ENCODE peak calls at places on chromosomes 7 and 10, in four cellular contexts. D is IMR-90, C is HepG2, N is K562. F is an unnamed sample.

GRCh38 chr10:1776127-1776662 is 38.9 kb upstream of the ADARB2 start:
- DNase-seq in C (no peak), N (no peak), D (no peak), F (no peak)

GRCh38 chr7:73521636-73522080 is 435 bp downstream of the BAZ1B start:
- DNase-seq in N (peak; percentile 92), C (peak; percentile 13), D (peak; percentile 20), F (peak; percentile 64)

GRCh38 chr7:29588900-29589696 is 25.5 kb downstream of the PRR15 start:
- DNase-seq in N (peak; percentile 70), D (peak; percentile 22), C (peak; percentile 43), F (peak; percentile 72)

GRCh38 chr10:46547881-46548780 is 8.3 kb downstream of the GPRIN2 start:
- DNase-seq in D (peak; percentile 51), N (no peak), C (no peak), F (no peak)

GRCh38 chr10:7541137-7542087 is 125.4 kb downstream of the ITIH5 start:
- DNase-seq in N (no peak), D (peak; percentile 2), C (peak; percentile 93), F (peak; percentile 12)

GRCh38 chr10:117615649-117616048 is 73.1 kb downstream of the EMX2 start:
- DNase-seq in D (no peak), C (no peak), N (no peak), F (no peak)

GRCh38 chr10:124732931-124733536 is 11.1 kb downstream of the FAM53B start:
- DNase-seq in N (no peak), C (no peak), D (peak; percentile 43), F (no peak)

GRCh38 chr7:30594055-30594539 is 581 bp upstream of the GARS1 start:
- DNase-seq in N (peak; percentile 41), C (peak; percentile 60), D (peak; percentile 24), F (peak; percentile 46)

GRCh38 chr10:28734940-28735759 is 57.8 kb downstream of the BAMBI start:
- DNase-seq in C (peak; percentile 95), D (peak; percentile 96), N (peak; percentile 73), F (peak; percentile 62)

GRCh38 chr10:123618224-123618623 is 47.9 kb upstream of the GPR26 start:
- DNase-seq in D (no peak), C (no peak), N (no peak), F (no peak)

GRCh38 chr7:65379318-65379717 is 5.7 kb downstream of the ZNF92 start:
- DNase-seq in D (peak; percentile 29), N (no peak), C (peak; percentile 72), F (no peak)

GRCh38 chr10:44259090-44259874 is 125.6 kb downstream of the CXCL12 start:
- DNase-seq in C (peak; percentile 99), D (no peak), N (no peak), F (no peak)

GRCh38 chr10:86946215-86947170 is 10.9 kb downstream of the MMRN2 start:
- DNase-seq in N (no peak), D (no peak), C (no peak), F (no peak)

GRCh38 chr7:157997080-157997440 is 590.6 kb downstream of the PTPRN2 start:
- DNase-seq in N (no peak), C (no peak), D (no peak), F (no peak)

GRCh38 chr7:121531175-121532070 is 135.3 kb upstream of the FAM3C start:
- DNase-seq in N (no peak), C (no peak), D (no peak), F (no peak)

GRCh38 chr7:55163733-55164132 is 144.9 kb downstream of the EGFR start:
- DNase-seq in N (no peak), D (no peak), C (no peak), F (no peak)

GRCh38 chr10:124105594-124105993 is 12.2 kb upstream of the CHST15 start:
- DNase-seq in C (no peak), D (no peak), N (no peak), F (peak; percentile 42)

GRCh38 chr7:2686101-2686500 is 1.9 kb upstream of the AMZ1 start:
- DNase-seq in C (no peak), D (no peak), N (no peak), F (no peak)

GRCh38 chr7:90771281-90771680 is 175.2 kb downstream of the CDK14 start:
- DNase-seq in N (no peak), C (no peak), D (peak; percentile 61), F (no peak)

GRCh38 chr10:61904711-61905445 is 3.4 kb downstream of the ARID5B start:
- DNase-seq in D (peak; percentile 80), N (peak; percentile 55), C (peak; percentile 75), F (peak; percentile 55)

GRCh38 chr7:18109762-18110161 is 82.1 kb upstream of the PRPS1L1 start:
- DNase-seq in N (no peak), C (no peak), D (peak; percentile 55), F (no peak)

GRCh38 chr10:20658158-20658557 is 239.0 kb downstream of the NEBL start:
- DNase-seq in D (no peak), N (no peak), C (no peak), F (no peak)

GRCh38 chr7:87131806-87132205 is 20.4 kb upstream of the DMTF1 start:
- DNase-seq in N (no peak), D (no peak), C (no peak), F (no peak)

GRCh38 chr7:110568932-110569331 is 522.0 kb upstream of the LRRN3 start:
- DNase-seq in C (no peak), N (no peak), D (peak; percentile 32), F (no peak)

GRCh38 chr7:127680983-127681382 is 29.0 kb downstream of the SND1 start:
- DNase-seq in D (no peak), N (no peak), C (no peak), F (no peak)

GRCh38 chr10:78578929-78579328 is 489.8 kb upstream of the ZMIZ1 start:
- DNase-seq in D (peak; percentile 43), C (no peak), N (no peak), F (no peak)

GRCh38 chr10:131842351-131843088 is 58.3 kb upstream of the PPP2R2D start:
- DNase-seq in D (no peak), C (no peak), N (no peak), F (no peak)

GRCh38 chr7:136228185-136228584 is 251.0 kb upstream of the MTPN start:
- DNase-seq in N (no peak), C (no peak), D (peak; percentile 0), F (no peak)

GRCh38 chr10:80407836-80408197 is 534 bp upstream of the PRXL2A start:
- DNase-seq in N (no peak), D (no peak), C (peak; percentile 63), F (peak; percentile 69)
- TF ChIP-seq MAZ in N (no peak), D (no peak), C (no peak), F (no peak)

GRCh38 chr7:108537229-108537628 is 11.3 kb upstream of the PNPLA8 start:
- DNase-seq in D (no peak), C (no peak), N (no peak), F (no peak)

GRCh38 chr7:108535744-108536143 is 9.8 kb upstream of the PNPLA8 start:
- DNase-seq in D (no peak), C (no peak), N (no peak), F (no peak)

DNA sequence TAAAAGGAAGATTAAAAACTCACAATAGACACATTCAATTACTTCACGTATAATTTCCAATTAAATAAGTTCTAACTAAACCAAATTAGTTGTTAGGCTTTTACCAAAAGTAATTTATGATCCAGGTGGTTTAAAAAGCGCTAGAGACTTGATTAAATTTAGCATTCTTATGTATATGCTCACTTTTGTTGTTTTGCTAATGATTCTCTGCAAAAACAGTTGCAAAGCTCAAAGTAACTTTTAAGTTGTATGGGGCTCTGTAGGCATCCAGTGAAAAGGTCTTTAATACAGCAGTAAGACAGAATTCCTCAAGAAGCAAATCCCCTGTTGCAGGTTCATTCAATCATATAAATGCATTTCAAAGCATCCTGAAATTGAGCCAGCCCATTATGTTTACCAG is 15.6 kb upstream of the PNPLA8 start:
- DNase-seq in N (no peak), D (no peak), C (no peak), F (no peak)
- TF ChIP-seq MAZ in N (no peak), D (no peak), C (no peak), F (no peak)

DNA sequence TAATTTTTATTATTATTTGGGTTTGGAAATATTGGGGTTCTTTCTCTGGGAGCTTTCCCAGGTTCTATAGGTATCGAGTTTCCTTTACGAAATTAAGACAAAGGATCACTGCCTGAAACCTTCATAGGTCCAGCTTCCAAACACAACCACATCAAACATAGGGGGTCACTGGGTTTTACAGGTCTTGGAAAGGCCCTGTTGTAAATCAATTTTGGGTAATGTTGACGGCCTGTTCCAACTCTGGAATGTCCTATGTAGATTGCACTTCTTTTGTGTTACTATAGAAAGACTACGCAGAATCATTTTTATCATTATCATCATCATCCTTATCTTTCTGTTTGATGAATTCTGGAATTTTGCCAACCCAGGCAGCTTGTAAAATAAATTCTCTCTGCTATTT is 15.2 kb upstream of the CPA5 start:
- DNase-seq in C (no peak), D (no peak), N (no peak), F (no peak)
- TF ChIP-seq MAZ in C (no peak), D (no peak), N (no peak), F (no peak)

GRCh38 chr7:137538361-137538762 is 194.8 kb upstream of the PTN start:
- DNase-seq in N (no peak), D (peak; percentile 90), C (no peak), F (no peak)
- TF ChIP-seq MAZ in N (no peak), D (no peak), C (no peak), F (no peak)

GRCh38 chr10:112562803-112563663 is 116.0 kb downstream of the VTI1A start:
- DNase-seq in D (peak; percentile 43), C (peak; percentile 97), N (no peak), F (peak; percentile 53)
- TF ChIP-seq MAZ in D (no peak), C (no peak), N (no peak), F (no peak)

GRCh38 chr7:123534383-123535260 is at the start of gene IQUB:
- DNase-seq in N (peak; percentile 99), C (peak; percentile 92), D (peak; percentile 95), F (peak; percentile 88)

GRCh38 chr7:123538189-123538714 is 3.9 kb upstream of the IQUB start:
- DNase-seq in N (peak; percentile 47), D (peak; percentile 90), C (no peak), F (peak; percentile 69)

GRCh38 chr7:123535517-123535916 is 1.1 kb upstream of the IQUB start:
- DNase-seq in D (no peak), N (no peak), C (no peak), F (no peak)

GRCh38 chr7:123537026-123537642 is 2.7 kb upstream of the IQUB start:
- DNase-seq in D (peak; percentile 22), N (no peak), C (peak; percentile 13), F (no peak)

DNA sequence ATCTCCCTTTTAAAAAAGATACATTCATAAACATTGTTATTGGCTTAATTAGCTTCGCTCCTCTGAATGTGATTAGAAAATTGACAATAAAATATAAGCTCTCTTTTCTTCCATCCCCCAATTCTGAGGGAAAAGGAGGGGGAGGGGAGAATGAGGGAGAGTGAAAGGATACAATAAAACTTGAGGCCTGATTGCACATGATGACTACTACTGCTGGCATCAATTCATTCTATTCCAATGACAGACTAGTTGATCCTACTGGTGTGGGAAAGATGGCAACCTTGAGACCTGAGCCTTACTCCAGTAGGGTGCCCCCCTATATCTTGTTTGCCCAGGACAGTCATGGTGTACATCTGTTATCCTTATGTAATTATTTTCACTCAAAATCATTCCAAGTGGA is 4.5 kb upstream of the IQUB start:
- DNase-seq in C (no peak), D (peak; percentile 10), N (no peak), F (no peak)
- TF ChIP-seq MAZ in C (no peak), D (no peak), N (no peak), F (no peak)